ENCODE peak calls at places on chromosomes 12 and 14, in nine cellular contexts. A is hypothalamus; Y is stimulated activated naive B cell treated with anti-CD40 and anti-IgM and Interleukin-4, amounts not matched to agents 10 μg/mL and 1 μg/mL and 100 μg/mL, for 72 hours; L is pancreas; W is iPS-NIHi11; X is Jurkat, Clone E6-1; I is kidney; Z is EL; T is SK-N-DZ. U is an unnamed sample.
A peak's percentile ranks its signal among the peaks of the same experiment; 100 is the strongest.

GRCh38 chr12:6166808-6167207 is 33.4 kb upstream of the CD9 start:
- DNase-seq in L (no peak), W (no peak), Y (no peak), Z (no peak), A (no peak), I (no peak), X (no peak), T (no peak), U (no peak)

GRCh38 chr12:26847431-26847830 is 14.4 kb upstream of the ITPR2 start:
- DNase-seq in L (no peak), Y (no peak), Z (no peak), A (no peak), X (no peak), W (no peak), T (no peak), I (no peak), U (no peak)

GRCh38 chr14:88551936-88552565 is 2.8 kb downstream of the PTPN21 start:
- DNase-seq in I (no peak), X (no peak), A (peak; percentile 6), T (no peak), Z (peak; percentile 45), Y (no peak), W (no peak), L (no peak), U (no peak)

GRCh38 chr12:56878010-56878339 is 56.2 kb downstream of the SDR9C7 start:
- DNase-seq in Y (no peak), A (no peak), I (no peak), X (no peak), L (no peak), Z (peak; percentile 7), T (no peak), W (no peak), U (no peak)

GRCh38 chr14:105528859-105529505 is 2.6 kb downstream of the TMEM121 start:
- DNase-seq in I (peak; percentile 79), T (no peak), A (no peak), L (peak; percentile 43), Z (no peak), Y (no peak), W (no peak), X (no peak), U (no peak)

GRCh38 chr14:74133833-74134481 is 49.2 kb downstream of the LIN52 start:
- DNase-seq in W (no peak), X (no peak), Y (no peak), T (no peak), I (no peak), L (no peak), Z (no peak), A (no peak), U (no peak)

GRCh38 chr12:94545937-94546771 is 86.5 kb upstream of the CEP83 start:
- DNase-seq in L (peak; percentile 27), X (no peak), Y (no peak), I (no peak), A (peak; percentile 42), W (peak; percentile 76), Z (peak; percentile 65), T (peak; percentile 46), U (no peak)

GRCh38 chr12:27468241-27468640 is 21.7 kb downstream of the SMCO2 start:
- DNase-seq in W (no peak), L (no peak), X (no peak), Z (no peak), Y (no peak), I (no peak), T (no peak), A (no peak), U (no peak)

GRCh38 chr14:106556665-106557289 is 1030.4 kb downstream of the TMEM121 start:
- DNase-seq in W (no peak), T (peak; percentile 31), A (no peak), X (peak; percentile 50), Y (peak; percentile 54), I (peak; percentile 64), L (peak; percentile 76), Z (no peak), U (no peak)

GRCh38 chr12:130880411-130880885 is 8.6 kb downstream of the RAN start:
- DNase-seq in Z (no peak), T (no peak), L (no peak), W (no peak), A (no peak), I (no peak), X (no peak), Y (peak; percentile 10), U (no peak)

GRCh38 chr14:93322886-93323596 is 9.8 kb downstream of the BTBD7 start:
- DNase-seq in Y (no peak), Z (no peak), W (no peak), A (no peak), T (no peak), X (no peak), I (no peak), L (no peak), U (no peak)

GRCh38 chr14:32679927-32680612 is 258.6 kb upstream of the NPAS3 start:
- DNase-seq in L (no peak), W (peak; percentile 37), X (no peak), Z (no peak), I (no peak), T (no peak), A (no peak), Y (no peak), U (no peak)

GRCh38 chr12:68416826-68417225 is 84.7 kb upstream of the MDM1 start:
- DNase-seq in Z (peak; percentile 33), T (no peak), L (no peak), A (no peak), X (no peak), W (no peak), I (no peak), Y (no peak), U (no peak)

GRCh38 chr12:7129647-7130536 is at the start of gene CLSTN3:
- DNase-seq in I (peak; percentile 94), Y (peak; percentile 62), Z (peak; percentile 77), X (peak; percentile 76), T (peak; percentile 85), L (peak; percentile 94), A (peak; percentile 77), W (peak; percentile 100), U (peak; percentile 30)

GRCh38 chr14:102086346-102086971 is 385 bp downstream of the HSP90AA1 start:
- DNase-seq in Y (peak; percentile 13), T (no peak), X (no peak), W (peak; percentile 58), I (peak; percentile 83), L (peak; percentile 65), Z (peak; percentile 57), A (no peak), U (no peak)

GRCh38 chr12:123861392-123861791 is 99.3 kb downstream of the DNAH10 start:
- DNase-seq in L (no peak), A (no peak), Y (no peak), I (no peak), Z (no peak), T (no peak), X (no peak), W (no peak), U (no peak)

GRCh38 chr14:76920572-76921175 is 94.5 kb downstream of the LRRC74A start:
- DNase-seq in X (no peak), L (peak; percentile 46), T (peak; percentile 94), Z (no peak), I (no peak), A (no peak), Y (no peak), W (peak; percentile 39), U (no peak)

GRCh38 chr12:51307655-51308593 is 16.1 kb downstream of the BIN2 start:
- DNase-seq in W (no peak), Z (peak; percentile 81), T (no peak), L (no peak), I (no peak), Y (no peak), X (no peak), A (no peak), U (no peak)

GRCh38 chr12:46547421-46548340 is 175.1 kb upstream of the SLC38A2 start:
- DNase-seq in W (no peak), Y (no peak), Z (peak; percentile 82), L (no peak), I (no peak), X (no peak), A (no peak), T (no peak), U (no peak)

GRCh38 chr12:113413488-113413939 is 8.7 kb upstream of the SDSL start:
- DNase-seq in L (no peak), T (no peak), X (no peak), W (no peak), Z (peak; percentile 38), I (no peak), A (no peak), Y (no peak), U (no peak)